ENCODE peak calls at places on chromosomes 2 and 18, in five cellular contexts. One of them, this sample, is unnamed.
A peak's percentile ranks its signal among the peaks of the same experiment; 100 is the strongest.

GRCh38 chr2:117835990-117836760 is 21.7 kb downstream of the DDX18 start:
- DNase-seq in K562: peak; percentile 39
- DNase-seq in GM12878: no peak
- DNase-seq in HepG2: peak; percentile 54
- DNase-seq in H1: peak; percentile 89
- DNase-seq in this sample: no peak

GRCh38 chr2:5666798-5667197 is 25.4 kb upstream of the SOX11 start:
- DNase-seq in GM12878: no peak
- DNase-seq in H1: no peak
- DNase-seq in K562: no peak
- DNase-seq in HepG2: no peak
- DNase-seq in this sample: no peak

GRCh38 chr2:181662287-181662686 is 5.4 kb upstream of the CERKL start:
- DNase-seq in GM12878: no peak
- DNase-seq in K562: no peak
- DNase-seq in HepG2: no peak
- DNase-seq in H1: no peak
- DNase-seq in this sample: no peak

GRCh38 chr2:27891820-27892105 is 1.2 kb downstream of the BABAM2 start:
- DNase-seq in K562: no peak
- DNase-seq in HepG2: peak; percentile 16
- DNase-seq in GM12878: no peak
- DNase-seq in H1: no peak
- DNase-seq in this sample: no peak

GRCh38 chr2:239928457-239929350 is 96.4 kb downstream of the NDUFA10 start:
- DNase-seq in H1: peak; percentile 50
- DNase-seq in GM12878: no peak
- DNase-seq in K562: no peak
- DNase-seq in HepG2: no peak
- DNase-seq in this sample: no peak

GRCh38 chr2:54691439-54692135 is 31.9 kb upstream of the EML6 start:
- DNase-seq in GM12878: no peak
- DNase-seq in K562: no peak
- DNase-seq in H1: no peak
- DNase-seq in HepG2: peak; percentile 78
- DNase-seq in this sample: no peak

GRCh38 chr2:231601356-231602229 is 8.9 kb downstream of the TEX44 start:
- DNase-seq in H1: peak; percentile 93
- DNase-seq in HepG2: peak; percentile 75
- DNase-seq in GM12878: no peak
- DNase-seq in K562: peak; percentile 65
- DNase-seq in this sample: peak; percentile 82

GRCh38 chr2:77101796-77102452 is 420.3 kb downstream of the LRRTM4 start:
- DNase-seq in HepG2: no peak
- DNase-seq in K562: no peak
- DNase-seq in H1: no peak
- DNase-seq in GM12878: no peak
- DNase-seq in this sample: no peak

GRCh38 chr2:1600191-1601063 is 143.9 kb downstream of the PXDN start:
- DNase-seq in K562: no peak
- DNase-seq in GM12878: no peak
- DNase-seq in H1: no peak
- DNase-seq in HepG2: no peak
- DNase-seq in this sample: no peak

GRCh38 chr18:57347784-57348183 is 4.6 kb upstream of the ST8SIA3 start:
- DNase-seq in K562: no peak
- DNase-seq in GM12878: no peak
- DNase-seq in HepG2: no peak
- DNase-seq in H1: no peak
- DNase-seq in this sample: no peak

GRCh38 chr2:11697103-11697871 is 27.3 kb upstream of the NTSR2 start:
- DNase-seq in GM12878: no peak
- DNase-seq in HepG2: no peak
- DNase-seq in H1: no peak
- DNase-seq in K562: no peak
- DNase-seq in this sample: no peak

GRCh38 chr2:172734711-172735645 is 667 bp upstream of the RAPGEF4 start:
- DNase-seq in GM12878: no peak
- DNase-seq in H1: no peak
- DNase-seq in K562: no peak
- DNase-seq in HepG2: no peak
- DNase-seq in this sample: no peak

GRCh38 chr18:42614619-42615293 is 500.7 kb downstream of the RIT2 start:
- DNase-seq in GM12878: no peak
- DNase-seq in HepG2: no peak
- DNase-seq in K562: no peak
- DNase-seq in H1: no peak
- DNase-seq in this sample: no peak

GRCh38 chr2:192498747-192499146 is 304.0 kb upstream of the TMEFF2 start:
- DNase-seq in H1: no peak
- DNase-seq in HepG2: no peak
- DNase-seq in GM12878: no peak
- DNase-seq in K562: no peak
- DNase-seq in this sample: no peak

GRCh38 chr2:130372055-130372832 is 16.4 kb downstream of the PTPN18 start:
- DNase-seq in K562: peak; percentile 92
- DNase-seq in HepG2: no peak
- DNase-seq in GM12878: no peak
- DNase-seq in H1: peak; percentile 98
- DNase-seq in this sample: peak; percentile 60

GRCh38 chr2:11573418-11574175 is 39.8 kb downstream of the GREB1 start:
- DNase-seq in GM12878: no peak
- DNase-seq in H1: no peak
- DNase-seq in K562: no peak
- DNase-seq in HepG2: no peak
- DNase-seq in this sample: no peak

GRCh38 chr2:242075163-242075562 is 205.6 kb downstream of the RTP5 start:
- DNase-seq in K562: no peak
- DNase-seq in H1: no peak
- DNase-seq in HepG2: no peak
- DNase-seq in GM12878: no peak
- DNase-seq in this sample: peak; percentile 43

GRCh38 chr18:23966909-23967308 is 47.6 kb upstream of the TTC39C start:
- DNase-seq in GM12878: no peak
- DNase-seq in H1: no peak
- DNase-seq in HepG2: no peak
- DNase-seq in K562: no peak
- DNase-seq in this sample: no peak

GRCh38 chr18:26088482-26088881 is 1.9 kb downstream of the SS18 start:
- DNase-seq in HepG2: no peak
- DNase-seq in K562: no peak
- DNase-seq in GM12878: no peak
- DNase-seq in H1: no peak
- DNase-seq in this sample: no peak

GRCh38 chr2:185700883-185701282 is 37.7 kb upstream of the FSIP2 start:
- DNase-seq in H1: no peak
- DNase-seq in HepG2: no peak
- DNase-seq in GM12878: no peak
- DNase-seq in K562: no peak
- DNase-seq in this sample: no peak

GRCh38 chr2:233839447-233839820 is 14.9 kb downstream of the HJURP start:
- DNase-seq in H1: peak; percentile 39
- DNase-seq in HepG2: no peak
- DNase-seq in K562: no peak
- DNase-seq in GM12878: no peak
- DNase-seq in this sample: no peak

GRCh38 chr2:227653419-227653818 is 13.2 kb upstream of the SCYGR5 start:
- DNase-seq in HepG2: peak; percentile 84
- DNase-seq in GM12878: no peak
- DNase-seq in H1: no peak
- DNase-seq in K562: no peak
- DNase-seq in this sample: no peak

GRCh38 chr2:42359894-42360483 is 1.0 kb downstream of the COX7A2L start:
- DNase-seq in HepG2: no peak
- DNase-seq in GM12878: no peak
- DNase-seq in H1: no peak
- DNase-seq in K562: peak; percentile 34
- DNase-seq in this sample: no peak

GRCh38 chr2:169716229-169716886 is 17.3 kb upstream of the KLHL23 start:
- DNase-seq in K562: peak; percentile 57
- DNase-seq in H1: no peak
- DNase-seq in HepG2: no peak
- DNase-seq in GM12878: no peak
- DNase-seq in this sample: no peak

GRCh38 chr2:216130346-216130951 is 21.3 kb downstream of the XRCC5 start:
- DNase-seq in K562: no peak
- DNase-seq in H1: no peak
- DNase-seq in GM12878: no peak
- DNase-seq in HepG2: no peak
- DNase-seq in this sample: no peak

GRCh38 chr2:24304621-24305020 is 55.7 kb downstream of the ITSN2 start:
- DNase-seq in HepG2: no peak
- DNase-seq in H1: no peak
- DNase-seq in K562: no peak
- DNase-seq in GM12878: no peak
- DNase-seq in this sample: no peak

GRCh38 chr18:78970774-78971333 is 8.8 kb upstream of the SALL3 start:
- DNase-seq in H1: no peak
- DNase-seq in K562: no peak
- DNase-seq in GM12878: no peak
- DNase-seq in HepG2: no peak
- DNase-seq in this sample: no peak

GRCh38 chr18:55317322-55317721 is 270.7 kb downstream of the TCF4 start:
- DNase-seq in K562: no peak
- DNase-seq in H1: no peak
- DNase-seq in GM12878: no peak
- DNase-seq in HepG2: no peak
- DNase-seq in this sample: no peak

GRCh38 chr18:55314031-55314430 is 274.0 kb downstream of the TCF4 start:
- DNase-seq in HepG2: no peak
- DNase-seq in K562: no peak
- DNase-seq in H1: no peak
- DNase-seq in GM12878: no peak
- DNase-seq in this sample: no peak

GRCh38 chr18:55317832-55318231 is 270.2 kb downstream of the TCF4 start:
- DNase-seq in GM12878: no peak
- DNase-seq in HepG2: no peak
- DNase-seq in K562: no peak
- DNase-seq in H1: no peak
- DNase-seq in this sample: no peak

GRCh38 chr18:55316615-55317184 is 271.3 kb downstream of the TCF4 start:
- DNase-seq in K562: no peak
- DNase-seq in GM12878: no peak
- DNase-seq in HepG2: no peak
- DNase-seq in H1: no peak
- DNase-seq in this sample: no peak

GRCh38 chr18:55314615-55315237 is 273.3 kb downstream of the TCF4 start:
- DNase-seq in GM12878: no peak
- DNase-seq in K562: no peak
- DNase-seq in H1: no peak
- DNase-seq in HepG2: no peak
- DNase-seq in this sample: no peak
- TF ChIP-seq CEBPB in GM12878: no peak
- TF ChIP-seq CEBPB in K562: no peak
- TF ChIP-seq CEBPB in H1: no peak
- TF ChIP-seq CEBPB in HepG2: no peak
- TF ChIP-seq CEBPB in this sample: no peak

GRCh38 chr2:120736955-120737801 is 1.5 kb downstream of the GLI2 start:
- DNase-seq in HepG2: no peak
- DNase-seq in H1: peak; percentile 72
- DNase-seq in K562: no peak
- DNase-seq in GM12878: no peak
- DNase-seq in this sample: no peak

GRCh38 chr2:120737802-120738516 is 2.3 kb downstream of the GLI2 start:
- DNase-seq in K562: no peak
- DNase-seq in HepG2: no peak
- DNase-seq in GM12878: no peak
- DNase-seq in H1: peak; percentile 67
- DNase-seq in this sample: no peak

GRCh38 chr2:120734930-120735611 is 597 bp upstream of the GLI2 start:
- DNase-seq in K562: no peak
- DNase-seq in GM12878: no peak
- DNase-seq in HepG2: no peak
- DNase-seq in H1: peak; percentile 54
- DNase-seq in this sample: no peak

GRCh38 chr2:120736202-120736954 is 710 bp downstream of the GLI2 start:
- DNase-seq in H1: peak; percentile 64
- DNase-seq in HepG2: no peak
- DNase-seq in K562: no peak
- DNase-seq in GM12878: no peak
- DNase-seq in this sample: no peak

GRCh38 chr2:120735750-120736170 is at the start of gene GLI2:
- DNase-seq in HepG2: peak; percentile 15
- DNase-seq in K562: peak; percentile 63
- DNase-seq in H1: peak; percentile 90
- DNase-seq in GM12878: no peak
- DNase-seq in this sample: peak; percentile 65
- TF ChIP-seq ZNF274 in HepG2: no peak
- TF ChIP-seq ZNF274 in K562: no peak
- TF ChIP-seq ZNF274 in H1: no peak
- TF ChIP-seq ZNF274 in GM12878: no peak
- TF ChIP-seq ZNF274 in this sample: no peak

DNA sequence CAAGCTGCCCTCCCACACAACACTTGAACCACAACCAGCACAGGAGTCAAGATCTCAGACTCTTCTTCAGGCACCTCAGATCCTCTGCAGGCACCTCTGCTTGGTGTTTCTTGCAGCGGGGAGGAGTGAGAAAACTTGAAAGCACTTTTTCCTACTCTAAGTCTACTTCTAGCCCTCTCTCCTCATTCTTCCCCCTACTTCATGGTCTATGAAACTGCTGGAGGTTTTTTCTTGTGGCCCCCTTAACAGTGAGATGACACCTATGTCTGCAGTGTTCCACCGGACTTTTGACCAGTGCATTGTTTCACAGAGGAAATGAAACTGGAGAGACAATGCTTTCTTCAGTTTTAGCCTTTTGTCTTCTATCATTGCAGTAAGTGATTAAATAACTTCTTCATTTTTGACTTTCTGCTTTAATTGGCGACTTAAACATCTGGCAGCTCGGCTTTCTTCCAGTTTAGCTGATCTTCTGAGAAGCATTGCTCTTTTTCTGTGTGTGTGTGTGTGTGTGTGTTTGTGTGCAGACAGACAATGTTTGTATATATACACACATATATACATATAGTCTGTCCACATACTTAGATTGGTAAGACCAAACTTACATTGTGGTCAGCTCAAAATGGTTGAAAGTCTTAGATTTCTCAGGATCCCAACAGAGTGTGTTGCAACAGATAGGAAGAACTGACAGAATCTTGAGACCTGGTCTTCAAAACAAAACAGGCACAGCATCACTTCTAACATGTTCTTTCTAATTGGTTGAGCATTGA is 1474.0 kb upstream of the TMEFF2 start:
- DNase-seq in H1: no peak
- DNase-seq in K562: no peak
- DNase-seq in GM12878: peak; percentile 11
- DNase-seq in HepG2: no peak
- DNase-seq in this sample: no peak
- TF ChIP-seq MAX in H1: no peak
- TF ChIP-seq MAX in K562: no peak
- TF ChIP-seq MAX in GM12878: no peak
- TF ChIP-seq MAX in HepG2: no peak
- TF ChIP-seq MAX in this sample: no peak

DNA sequence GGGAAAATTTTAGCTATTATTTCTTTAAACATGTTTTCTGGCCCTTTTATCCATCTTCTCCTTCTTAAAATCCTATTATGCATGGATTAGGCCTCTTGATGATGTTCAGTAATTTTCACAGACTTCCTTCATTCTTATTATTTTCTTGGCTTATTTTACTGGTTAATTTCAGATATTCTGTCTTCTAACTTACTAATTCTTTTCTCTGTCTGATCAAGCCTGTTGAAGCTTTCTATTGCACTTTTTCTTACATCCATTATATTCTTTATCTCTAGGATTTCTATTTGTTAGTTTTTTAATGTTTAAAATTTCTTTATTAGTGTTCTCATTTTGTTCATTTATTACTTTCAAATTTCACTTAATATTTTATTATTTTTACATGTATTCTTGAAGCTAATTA is 105.3 kb upstream of the GALNT13 start:
- DNase-seq in H1: no peak
- DNase-seq in K562: no peak
- DNase-seq in GM12878: no peak
- DNase-seq in HepG2: no peak
- DNase-seq in this sample: no peak
- TF ChIP-seq CEBPB in H1: no peak
- TF ChIP-seq CEBPB in K562: no peak
- TF ChIP-seq CEBPB in GM12878: no peak
- TF ChIP-seq CEBPB in HepG2: no peak
- TF ChIP-seq CEBPB in this sample: no peak

This sample was measured in HCT116.